ENCODE peak calls at places on chromosomes 7 and 10, in five cellular contexts. X is NB4, R is psoas muscle, C is uterus, F is kidney. S is an unnamed sample.

GRCh38 chr7:124113040-124113439 is 80.2 kb upstream of the TMEM229A start:
- DNase-seq in X (no peak), R (no peak), C (no peak), F (no peak), S (no peak)

GRCh38 chr10:46310143-46310514 is 23.3 kb downstream of the ANTXRL start:
- DNase-seq in X (no peak), R (no peak), C (no peak), F (no peak), S (no peak)

GRCh38 chr10:97234403-97234802 is 48.6 kb upstream of the SLIT1 start:
- DNase-seq in X (peak), R (no peak), C (no peak), F (no peak), S (peak)

GRCh38 chr7:142383826-142384507 is 126.1 kb upstream of the PRSS58 start:
- DNase-seq in X (peak), R (no peak), C (no peak), F (no peak), S (no peak)

GRCh38 chr7:2260820-2261219 is 18.8 kb downstream of the NUDT1 start:
- DNase-seq in X (no peak), R (no peak), C (no peak), F (peak), S (peak)

GRCh38 chr10:4069491-4069890 is 284.5 kb upstream of the KLF6 start:
- DNase-seq in X (no peak), R (no peak), C (no peak), F (no peak), S (peak)

GRCh38 chr7:151059362-151060112 is at the start of gene SLC4A2:
- DNase-seq in X (peak), R (peak), C (peak), F (peak), S (peak)

GRCh38 chr7:103445228-103446020 is 583 bp downstream of the SLC26A5 start:
- DNase-seq in X (peak), R (no peak), C (no peak), F (peak), S (no peak)

GRCh38 chr10:126904807-126905686 is at the start of gene DOCK1:
- DNase-seq in X (no peak), R (peak), C (peak), F (peak), S (peak)

GRCh38 chr10:91590904-91591791 is 41.7 kb downstream of the PPP1R3C start:
- DNase-seq in X (no peak), R (peak), C (peak), F (peak), S (peak)

GRCh38 chr10:91591792-91592165 is 41.1 kb downstream of the PPP1R3C start:
- DNase-seq in X (no peak), R (no peak), C (no peak), F (no peak), S (no peak)

GRCh38 chr10:91589656-91590035 is 43.2 kb downstream of the PPP1R3C start:
- DNase-seq in X (no peak), R (no peak), C (no peak), F (no peak), S (no peak)

GRCh38 chr10:91589015-91589655 is 43.7 kb downstream of the PPP1R3C start:
- DNase-seq in X (no peak), R (peak), C (peak), F (no peak), S (no peak)

DNA sequence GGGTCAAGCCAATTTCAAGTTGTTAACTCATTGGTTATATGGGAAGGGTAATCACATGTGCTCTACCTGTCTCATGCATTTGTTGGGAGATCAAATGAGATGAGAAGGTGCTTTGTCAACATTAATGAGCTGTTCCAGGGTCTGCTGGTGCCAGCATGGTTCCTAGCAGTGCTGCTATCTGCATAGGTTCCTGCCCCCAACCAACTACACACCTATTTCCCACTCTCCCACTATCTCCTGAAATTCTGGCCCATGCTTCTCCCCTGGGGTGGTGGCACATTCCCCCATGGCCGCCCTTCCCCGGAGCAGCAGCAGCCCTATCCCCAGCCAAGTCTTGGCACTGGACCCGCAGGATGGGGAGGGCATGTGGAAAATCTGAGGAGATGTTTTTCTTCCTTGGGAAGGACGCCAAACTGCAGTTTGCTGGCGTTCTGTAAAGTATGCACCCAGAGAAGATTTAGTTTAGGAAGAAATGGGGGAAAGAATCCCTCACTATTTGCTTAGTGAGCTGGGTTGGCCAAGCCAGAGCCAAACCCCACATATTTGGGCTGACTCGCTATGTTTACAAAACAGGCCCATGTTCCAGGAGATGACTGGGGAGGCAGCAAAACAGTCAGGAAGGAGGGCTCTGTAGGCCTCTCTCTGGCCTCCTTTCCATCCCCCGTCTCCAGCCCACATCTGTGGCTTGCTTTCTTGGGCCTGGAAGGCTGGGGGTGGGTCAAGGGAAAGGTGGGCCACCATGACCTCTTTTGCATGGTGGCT is 42.5 kb downstream of the PPP1R3C start:
- DNase-seq in X (no peak), R (peak), C (peak), F (peak), S (peak)
- H3K4me3 ChIP-seq in X (no peak), R (peak), C (no peak), F (no peak), S (no peak)

DNA sequence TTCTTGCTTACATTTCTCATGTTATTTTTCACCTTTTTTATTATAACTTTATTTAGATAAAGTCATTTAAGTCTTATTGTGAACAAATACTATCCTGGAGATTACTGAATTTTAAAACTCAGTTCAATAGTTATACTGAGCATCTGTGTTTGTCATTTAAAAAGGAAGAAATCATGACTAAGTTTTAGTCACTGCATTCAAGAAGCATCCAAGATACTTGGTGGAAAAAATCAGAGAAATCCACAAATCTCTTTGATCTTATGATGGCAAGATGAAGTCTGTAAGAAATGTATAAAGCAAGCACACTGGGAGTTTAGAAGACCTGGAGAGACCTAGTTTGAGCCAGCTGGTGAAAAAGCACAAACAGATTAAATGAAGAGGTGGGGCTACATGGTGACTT is 529.8 kb upstream of the IGFBP3 start:
- DNase-seq in X (no peak), R (no peak), C (no peak), F (no peak), S (no peak)
- TF ChIP-seq CTCF in X (no peak), R (no peak), C (no peak), F (no peak), S (no peak)

GRCh38 chr10:92238062-92238585 is 52.8 kb downstream of the CPEB3 start:
- DNase-seq in X (no peak), R (no peak), C (no peak), F (no peak), S (no peak)
- H3K4me3 ChIP-seq in X (no peak), R (peak), C (no peak), F (peak), S (peak)

GRCh38 chr10:92553959-92554358 is 19.9 kb downstream of the IDE start:
- DNase-seq in X (no peak), R (no peak), C (no peak), F (no peak), S (no peak)

GRCh38 chr10:92547676-92548075 is 26.2 kb downstream of the IDE start:
- DNase-seq in X (no peak), R (no peak), C (no peak), F (no peak), S (no peak)

GRCh38 chr10:92550924-92551323 is 23.0 kb downstream of the IDE start:
- DNase-seq in X (no peak), R (no peak), C (no peak), F (no peak), S (no peak)

GRCh38 chr10:92552310-92552709 is 21.6 kb downstream of the IDE start:
- DNase-seq in X (peak), R (no peak), C (no peak), F (no peak), S (no peak)
- TF ChIP-seq CTCF in X (peak), R (no peak), C (no peak), F (no peak), S (peak)

GRCh38 chr10:99730026-99730425 is 1.9 kb downstream of the COX15 start:
- DNase-seq in X (no peak), R (no peak), C (no peak), F (no peak), S (peak)

GRCh38 chr10:99733366-99733765 is 1.3 kb downstream of the CUTC start:
- DNase-seq in X (peak), R (no peak), C (no peak), F (no peak), S (peak)

GRCh38 chr10:99731296-99732032 is 463 bp downstream of the COX15 start:
- DNase-seq in X (peak), R (no peak), C (no peak), F (no peak), S (no peak)

DNA sequence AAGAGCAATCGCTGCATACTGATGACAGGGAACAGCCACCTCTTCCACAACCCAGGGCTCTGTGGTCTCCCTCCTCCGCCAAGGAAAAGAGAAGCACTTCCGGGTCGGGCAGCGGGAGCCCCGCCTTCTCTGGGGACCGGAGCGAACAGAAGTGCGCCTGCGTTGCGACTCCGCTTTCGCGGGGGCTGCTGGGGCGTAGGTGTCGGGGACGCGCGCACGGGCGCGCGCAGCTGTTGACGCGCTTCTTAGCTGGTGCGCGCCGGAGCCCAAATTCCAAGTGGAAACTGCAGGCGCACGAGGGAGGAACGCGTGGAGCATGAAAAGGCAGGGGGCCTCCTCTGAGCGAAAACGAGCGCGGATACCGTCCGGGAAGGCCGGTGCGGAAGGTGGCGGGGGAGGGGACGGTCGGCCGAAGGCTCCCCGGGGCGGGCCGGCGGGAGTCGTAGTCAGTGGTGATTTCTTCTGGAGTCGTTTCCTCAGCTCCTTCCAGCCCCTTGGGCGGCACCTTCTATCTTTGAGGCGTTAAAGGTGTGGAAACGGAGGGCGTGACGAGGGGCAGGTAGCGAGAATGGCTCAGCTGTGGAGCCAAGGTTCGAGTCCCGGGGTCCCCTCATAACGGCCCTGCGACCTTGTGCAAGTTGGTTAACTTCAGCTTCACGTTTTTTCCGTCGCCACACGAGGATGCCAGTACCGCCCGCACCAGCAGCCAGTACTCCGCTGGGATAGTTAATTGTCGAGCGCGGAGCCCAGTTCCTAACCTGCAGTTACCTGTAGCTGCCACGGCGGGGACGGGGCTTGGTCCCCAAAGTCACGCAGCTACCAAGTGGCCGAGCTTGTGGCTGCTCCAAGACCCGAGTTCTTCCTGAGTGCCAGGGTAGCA is at the start of the genes COX15 and CUTC:
- DNase-seq in X (peak), R (peak), C (peak), F (peak), S (peak)
- H3K4me3 ChIP-seq in X (peak), R (peak), C (peak), F (peak), S (peak)

DNA sequence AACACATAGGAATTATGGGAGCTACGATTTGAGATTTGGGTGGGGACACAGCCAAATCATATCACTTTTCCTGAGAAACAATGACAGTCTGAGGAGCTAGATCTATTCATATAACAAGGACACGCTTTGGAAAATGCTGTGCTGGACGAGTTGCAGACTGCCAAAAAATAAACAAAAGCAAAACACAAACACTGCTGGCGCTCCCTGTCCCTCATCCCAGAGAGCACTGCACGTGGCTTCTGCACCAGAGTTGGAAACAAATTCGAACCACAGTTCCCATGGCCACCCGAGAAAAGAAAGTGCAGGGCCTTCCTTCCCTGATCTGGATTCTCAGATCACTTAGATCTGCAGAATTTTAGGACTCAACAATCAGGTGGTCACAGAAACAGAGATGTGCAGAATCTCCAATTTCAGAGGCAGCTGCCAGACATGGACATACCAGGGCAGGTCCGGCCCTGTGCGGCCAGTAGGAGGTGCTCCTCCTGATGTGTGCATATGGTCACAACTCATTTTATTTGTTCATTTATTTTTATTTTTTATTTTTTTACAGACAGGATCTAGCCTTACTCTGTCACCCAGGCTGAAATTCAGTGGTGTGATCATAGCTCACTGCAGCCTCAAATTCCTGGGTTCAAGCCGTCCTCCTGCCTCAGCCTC is 35.1 kb upstream of the ECHDC3 start:
- DNase-seq in X (no peak), R (no peak), C (no peak), F (no peak), S (no peak)
- TF ChIP-seq CTCF in X (peak), R (no peak), C (no peak), F (no peak), S (no peak)

GRCh38 chr10:79351332-79351731 is 4.1 kb downstream of the PPIF start:
- DNase-seq in X (no peak), R (no peak), C (no peak), F (peak), S (no peak)

GRCh38 chr10:79353000-79353406 is 5.7 kb downstream of the PPIF start:
- DNase-seq in X (peak), R (peak), C (no peak), F (no peak), S (no peak)

GRCh38 chr10:79350407-79351154 is 3.3 kb downstream of the PPIF start:
- DNase-seq in X (no peak), R (no peak), C (no peak), F (no peak), S (no peak)

GRCh38 chr10:79353726-79354125 is 6.5 kb downstream of the PPIF start:
- DNase-seq in X (no peak), R (no peak), C (no peak), F (peak), S (no peak)

GRCh38 chr10:79352035-79352595 is 4.8 kb downstream of the PPIF start:
- DNase-seq in X (no peak), R (no peak), C (no peak), F (peak), S (no peak)
- H3K4me3 ChIP-seq in X (peak), R (no peak), C (no peak), F (no peak), S (no peak)